ENCODE peak calls at places on chromosome 14, in five cellular contexts. C is MM.1S, O is PC-3, N is SK-N-MC, B is GM23248. K is an unnamed sample. For H3K9me3, the result is how much of the 10 kb centered on the place peaks cover.

GRCh38 chr14:55731881-55732498 is 152.0 kb downstream of the KTN1 start:
- DNase-seq in N (no peak), B (peak), O (peak), C (no peak), K (peak)

GRCh38 chr14:31572955-31573354 is 11.8 kb downstream of the NUBPL start:
- DNase-seq in B (no peak), O (no peak), C (no peak), N (no peak), K (no peak)

GRCh38 chr14:70836946-70837345 is 27.6 kb upstream of the MAP3K9 start:
- DNase-seq in B (no peak), C (no peak), N (no peak), O (peak), K (no peak)

GRCh38 chr14:54503476-54503875 is 6.2 kb upstream of the CGRRF1 start:
- DNase-seq in B (peak), C (peak), N (no peak), O (peak), K (peak)

GRCh38 chr14:96536807-96537206 is 34.6 kb downstream of the PAPOLA start:
- DNase-seq in O (no peak), B (no peak), C (no peak), N (no peak), K (no peak)

GRCh38 chr14:22471545-22472121 is 117.4 kb downstream of the DAD1 start:
- DNase-seq in C (no peak), O (peak), B (no peak), N (peak), K (peak)

GRCh38 chr14:104087981-104088850 is 2.7 kb downstream of the ASPG start:
- DNase-seq in C (no peak), O (no peak), B (no peak), N (no peak), K (no peak)

GRCh38 chr14:86462193-86462592 is 932.2 kb downstream of the FLRT2 start:
- DNase-seq in B (peak), O (peak), N (no peak), C (peak), K (peak)

GRCh38 chr14:57692671-57693070 is 173.2 kb downstream of the SLC35F4 start:
- DNase-seq in N (peak), C (peak), O (peak), B (peak), K (peak)

GRCh38 chr14:95340201-95340697 is 20.5 kb upstream of the CLMN start:
- DNase-seq in C (no peak), N (no peak), B (no peak), O (no peak), K (no peak)

GRCh38 chr14:77926942-77927341 is 127.0 kb downstream of the ADCK1 start:
- DNase-seq in N (no peak), C (no peak), O (no peak), B (no peak), K (no peak)

GRCh38 chr14:77730976-77731497 is 23.1 kb downstream of the SLIRP start:
- DNase-seq in C (no peak), B (peak), O (no peak), N (no peak), K (no peak)

GRCh38 chr14:71054706-71055105 is 147.4 kb downstream of the PCNX1 start:
- DNase-seq in B (no peak), O (no peak), C (no peak), N (no peak), K (no peak)

GRCh38 chr14:58563981-58564380 is 73.8 kb upstream of the DACT1 start:
- DNase-seq in B (no peak), C (no peak), N (no peak), O (no peak), K (no peak)

GRCh38 chr14:67943947-67944346 is 124.4 kb downstream of the RAD51B start:
- DNase-seq in N (peak), C (peak), O (peak), B (peak), K (peak)

GRCh38 chr14:74940956-74941565 is 14.3 kb downstream of the PGF start:
- DNase-seq in N (no peak), O (no peak), C (no peak), B (no peak), K (no peak)

GRCh38 chr14:93825235-93825553 is 36.9 kb upstream of the PRIMA1 start:
- DNase-seq in C (no peak), O (no peak), N (no peak), B (no peak), K (no peak)

GRCh38 chr14:72608391-72609204 is 285.3 kb downstream of the DPF3 start:
- DNase-seq in B (peak), C (no peak), O (peak), N (no peak), K (peak)

GRCh38 chr14:54343276-54344121 is 53.3 kb upstream of the CDKN3 start:
- DNase-seq in C (no peak), B (no peak), O (peak), N (no peak), K (peak)

GRCh38 chr14:23358553-23359166 is 6.0 kb upstream of the SLC22A17 start:
- DNase-seq in B (no peak), C (no peak), O (no peak), N (no peak), K (no peak)

GRCh38 chr14:80117876-80118275 is 93.4 kb downstream of the DIO2 start:
- DNase-seq in B (no peak), C (no peak), O (no peak), N (no peak), K (no peak)

GRCh38 chr14:80110721-80111120 is 100.6 kb downstream of the DIO2 start:
- DNase-seq in O (no peak), C (no peak), N (no peak), B (no peak), K (no peak)

DNA sequence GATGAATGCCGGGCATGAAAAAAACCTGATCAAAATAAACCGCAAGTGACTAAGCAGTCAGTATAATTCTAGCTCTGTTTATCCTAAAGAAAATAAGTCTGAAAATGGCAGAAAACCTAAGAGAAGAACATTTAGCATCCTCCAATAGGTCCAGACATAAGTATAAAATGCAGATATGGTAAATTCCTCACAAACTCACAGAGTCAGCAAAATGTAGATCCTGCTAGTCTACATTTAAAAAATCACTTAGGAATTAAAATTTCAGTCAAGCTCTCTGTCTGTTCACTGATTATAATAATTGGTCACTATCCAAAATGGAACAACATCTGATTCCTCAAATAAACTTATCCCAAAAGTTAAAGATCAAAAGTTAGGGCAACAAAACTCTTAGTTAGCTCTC is 95.1 kb downstream of the DIO2 start:
- DNase-seq in N (no peak), B (no peak), C (no peak), O (no peak), K (no peak)
- H3K9me3 ChIP-seq in N (under half), B (under half), C (under half), O (under half), K (under half)

GRCh38 chr14:62117010-62117717 is 354.9 kb downstream of the SNAPC1 start:
- DNase-seq in C (peak), N (peak), B (peak), O (no peak), K (peak)
- TF ChIP-seq EZH2 in C (no peak), N (peak), B (no peak), O (no peak), K (peak)

DNA sequence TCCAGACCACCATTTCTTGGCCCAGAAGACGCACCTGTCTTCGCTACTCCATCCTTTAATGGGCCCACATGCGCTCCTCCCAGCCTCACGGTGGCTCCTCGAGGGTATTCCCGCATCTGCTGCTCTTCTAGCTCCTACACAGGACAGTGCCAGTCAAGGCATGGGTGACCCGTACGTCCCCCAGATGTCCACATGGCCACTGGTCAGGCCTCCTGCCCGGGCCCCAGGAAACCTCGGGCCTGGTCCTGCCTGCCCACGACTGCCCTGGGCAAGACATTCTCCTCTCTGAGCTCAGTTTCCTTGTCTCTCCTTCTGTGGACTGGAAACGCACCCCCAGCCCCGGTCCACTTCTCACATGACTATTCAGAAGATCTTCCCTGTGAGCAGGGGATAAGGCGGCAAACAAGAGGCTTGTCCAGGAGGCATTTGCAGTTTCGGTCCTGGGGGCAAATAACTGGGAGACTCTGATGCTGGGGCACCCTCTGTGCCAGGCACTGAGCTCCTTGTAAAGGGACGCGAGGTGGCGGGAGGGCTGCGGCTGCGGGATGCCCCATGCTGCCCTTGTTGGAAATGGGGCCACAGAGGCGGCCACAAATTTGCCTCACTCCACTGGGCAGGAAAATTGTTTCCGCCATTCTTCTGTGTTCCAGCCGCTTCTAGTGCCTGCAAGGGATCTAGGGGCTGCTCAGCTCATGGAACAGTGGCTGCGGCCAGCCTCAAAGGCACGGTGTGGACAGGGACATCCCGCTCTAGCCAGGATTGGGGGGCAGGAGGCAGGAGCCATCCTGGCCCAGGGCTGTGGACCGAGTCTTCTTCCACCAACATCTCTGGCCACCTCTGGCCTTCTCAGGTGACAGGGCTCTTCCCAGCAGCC is 6.8 kb upstream of the BEGAIN start:
- DNase-seq in C (no peak), N (no peak), B (no peak), O (no peak), K (no peak)
- H3K27ac ChIP-seq in C (no peak), N (no peak), B (no peak), O (no peak), K (no peak)

GRCh38 chr14:84108746-84109457 is 1421.0 kb upstream of the FLRT2 start:
- DNase-seq in N (no peak), O (peak), C (no peak), B (no peak), K (peak)

GRCh38 chr14:84112589-84112988 is 1417.4 kb upstream of the FLRT2 start:
- DNase-seq in N (no peak), B (no peak), C (no peak), O (peak), K (no peak)

GRCh38 chr14:84107835-84108343 is 1422.1 kb upstream of the FLRT2 start:
- DNase-seq in C (no peak), O (no peak), B (no peak), N (no peak), K (no peak)
- H3K9me3 ChIP-seq in C (under half), O (under half), B (under half), N (under half), K (under half)

GRCh38 chr14:105168979-105169507 is 467 bp upstream of the JAG2 start:
- DNase-seq in B (peak), O (no peak), N (no peak), C (no peak), K (no peak)
- TF ChIP-seq EZH2 in B (no peak), O (no peak), N (no peak), C (no peak), K (peak)

DNA sequence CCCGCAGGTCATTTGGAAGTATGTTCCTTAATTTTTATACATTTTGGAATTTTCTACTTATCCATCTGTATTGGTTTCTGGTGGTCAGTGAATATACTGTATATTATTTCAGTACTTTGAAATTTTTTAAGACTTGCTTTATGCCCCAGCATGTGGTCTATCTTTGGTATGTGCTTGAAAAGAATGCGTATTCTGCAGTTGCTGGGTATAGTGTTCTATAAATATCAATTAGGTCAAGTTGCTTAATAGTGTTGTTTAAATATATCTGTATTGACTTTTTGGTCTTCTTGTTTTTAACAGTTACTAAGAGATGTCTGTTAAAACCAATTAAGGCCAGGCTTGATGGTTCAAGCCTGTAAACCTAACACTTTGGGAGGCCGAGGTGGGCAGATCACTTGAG is 21.7 kb upstream of the SIX1 start:
- DNase-seq in N (no peak), C (no peak), O (no peak), B (no peak), K (no peak)
- H3K27ac ChIP-seq in N (no peak), C (no peak), O (no peak), B (no peak), K (no peak)

K was measured in fibroblast of lung.